ENCODE peak calls at places on chromosomes 3 and 15, in five cellular contexts. One of them, this sample, is unnamed.

GRCh38 chr3:48591886-48592518 is 3.1 kb downstream of the COL7A1 start:
- DNase-seq in fibroblast of mammary gland: no peak
- DNase-seq in adrenal gland: no peak
- DNase-seq in CD8-positive, alpha-beta T cell: no peak
- DNase-seq in breast epithelium: no peak
- DNase-seq in this sample: no peak

GRCh38 chr15:40052604-40053003 is 13.6 kb upstream of the SRP14 start:
- DNase-seq in fibroblast of mammary gland: no peak
- DNase-seq in adrenal gland: no peak
- DNase-seq in CD8-positive, alpha-beta T cell: no peak
- DNase-seq in breast epithelium: no peak
- DNase-seq in this sample: peak

GRCh38 chr3:114377426-114377825 is 83.6 kb downstream of the TIGIT start:
- DNase-seq in fibroblast of mammary gland: no peak
- DNase-seq in adrenal gland: no peak
- DNase-seq in CD8-positive, alpha-beta T cell: no peak
- DNase-seq in breast epithelium: no peak
- DNase-seq in this sample: no peak

GRCh38 chr15:84858231-84858630 is 26.2 kb upstream of the SLC28A1 start:
- DNase-seq in fibroblast of mammary gland: no peak
- DNase-seq in adrenal gland: no peak
- DNase-seq in CD8-positive, alpha-beta T cell: no peak
- DNase-seq in breast epithelium: no peak
- DNase-seq in this sample: no peak

GRCh38 chr3:61627768-61628185 is 66.4 kb downstream of the PTPRG start:
- DNase-seq in fibroblast of mammary gland: peak
- DNase-seq in adrenal gland: peak
- DNase-seq in CD8-positive, alpha-beta T cell: no peak
- DNase-seq in breast epithelium: no peak
- DNase-seq in this sample: no peak

GRCh38 chr15:50166216-50166615 is 15.8 kb upstream of the SLC27A2 start:
- DNase-seq in fibroblast of mammary gland: peak
- DNase-seq in adrenal gland: no peak
- DNase-seq in CD8-positive, alpha-beta T cell: no peak
- DNase-seq in breast epithelium: no peak
- DNase-seq in this sample: no peak

GRCh38 chr3:126607214-126607908 is 47.6 kb downstream of the TXNRD3 start:
- DNase-seq in fibroblast of mammary gland: peak
- DNase-seq in adrenal gland: no peak
- DNase-seq in CD8-positive, alpha-beta T cell: peak
- DNase-seq in breast epithelium: no peak
- DNase-seq in this sample: no peak

GRCh38 chr3:18704326-18704725 is 279.2 kb upstream of the SATB1 start:
- DNase-seq in fibroblast of mammary gland: no peak
- DNase-seq in adrenal gland: no peak
- DNase-seq in CD8-positive, alpha-beta T cell: no peak
- DNase-seq in breast epithelium: no peak
- DNase-seq in this sample: no peak

GRCh38 chr3:52534281-52535183 is 875 bp upstream of the NT5DC2 start:
- DNase-seq in fibroblast of mammary gland: peak
- DNase-seq in adrenal gland: peak
- DNase-seq in CD8-positive, alpha-beta T cell: peak
- DNase-seq in breast epithelium: no peak
- DNase-seq in this sample: peak

GRCh38 chr3:14157951-14158350 is 20.4 kb downstream of the XPC start:
- DNase-seq in fibroblast of mammary gland: no peak
- DNase-seq in adrenal gland: no peak
- DNase-seq in CD8-positive, alpha-beta T cell: no peak
- DNase-seq in breast epithelium: no peak
- DNase-seq in this sample: no peak

GRCh38 chr3:150410311-150411105 is 2.4 kb downstream of the TSC22D2 start:
- DNase-seq in fibroblast of mammary gland: no peak
- DNase-seq in adrenal gland: peak
- DNase-seq in CD8-positive, alpha-beta T cell: peak
- DNase-seq in breast epithelium: peak
- DNase-seq in this sample: peak

GRCh38 chr3:187719628-187720336 is 17.4 kb upstream of the RTP2 start:
- DNase-seq in fibroblast of mammary gland: no peak
- DNase-seq in adrenal gland: no peak
- DNase-seq in CD8-positive, alpha-beta T cell: no peak
- DNase-seq in breast epithelium: no peak
- DNase-seq in this sample: no peak

GRCh38 chr15:45114076-45114750 is at the start of the genes DUOX2 and DUOXA2:
- DNase-seq in fibroblast of mammary gland: no peak
- DNase-seq in adrenal gland: no peak
- DNase-seq in CD8-positive, alpha-beta T cell: no peak
- DNase-seq in breast epithelium: no peak
- DNase-seq in this sample: no peak

GRCh38 chr3:196554205-196554604 is 14.1 kb downstream of the WDR53 start:
- DNase-seq in fibroblast of mammary gland: no peak
- DNase-seq in adrenal gland: no peak
- DNase-seq in CD8-positive, alpha-beta T cell: no peak
- DNase-seq in breast epithelium: no peak
- DNase-seq in this sample: no peak
- TF ChIP-seq CTCF in fibroblast of mammary gland: no peak
- TF ChIP-seq CTCF in adrenal gland: no peak
- TF ChIP-seq CTCF in CD8-positive, alpha-beta T cell: no peak
- TF ChIP-seq CTCF in breast epithelium: no peak
- TF ChIP-seq CTCF in this sample: no peak

GRCh38 chr15:65077291-65077980 is 890 bp downstream of the KBTBD13 start:
- DNase-seq in fibroblast of mammary gland: no peak
- DNase-seq in adrenal gland: no peak
- DNase-seq in CD8-positive, alpha-beta T cell: no peak
- DNase-seq in breast epithelium: no peak
- DNase-seq in this sample: no peak

GRCh38 chr15:65076486-65077290 is at the start of gene KBTBD13:
- DNase-seq in fibroblast of mammary gland: no peak
- DNase-seq in adrenal gland: no peak
- DNase-seq in CD8-positive, alpha-beta T cell: no peak
- DNase-seq in breast epithelium: no peak
- DNase-seq in this sample: no peak

GRCh38 chr15:65081270-65081669 is 4.7 kb downstream of the KBTBD13 start:
- DNase-seq in fibroblast of mammary gland: no peak
- DNase-seq in adrenal gland: no peak
- DNase-seq in CD8-positive, alpha-beta T cell: no peak
- DNase-seq in breast epithelium: no peak
- DNase-seq in this sample: no peak

GRCh38 chr15:65079580-65079979 is 3.0 kb downstream of the KBTBD13 start:
- DNase-seq in fibroblast of mammary gland: no peak
- DNase-seq in adrenal gland: no peak
- DNase-seq in CD8-positive, alpha-beta T cell: no peak
- DNase-seq in breast epithelium: no peak
- DNase-seq in this sample: no peak

DNA sequence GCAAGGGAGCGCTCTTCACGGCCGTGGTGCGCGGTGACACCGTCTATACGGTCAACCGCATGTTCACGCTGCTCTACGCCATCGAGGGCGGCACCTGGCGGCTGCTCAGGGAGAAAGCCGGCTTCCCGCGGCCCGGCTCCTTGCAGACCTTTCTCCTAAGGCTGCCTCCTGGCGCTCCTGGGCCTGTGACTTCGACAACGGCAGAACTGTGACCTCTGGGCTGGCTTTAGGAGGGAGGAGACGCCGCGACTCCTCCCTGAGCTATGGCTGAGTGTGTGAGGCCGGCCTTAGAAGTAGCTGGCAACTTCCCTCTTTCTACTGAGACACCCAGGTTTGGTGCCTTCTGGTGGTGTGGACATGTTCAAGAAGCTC is 1.4 kb downstream of the KBTBD13 start:
- DNase-seq in fibroblast of mammary gland: peak
- DNase-seq in adrenal gland: peak
- DNase-seq in CD8-positive, alpha-beta T cell: peak
- DNase-seq in breast epithelium: no peak
- DNase-seq in this sample: no peak
- TF ChIP-seq CTCF in fibroblast of mammary gland: peak
- TF ChIP-seq CTCF in adrenal gland: peak
- TF ChIP-seq CTCF in CD8-positive, alpha-beta T cell: peak
- TF ChIP-seq CTCF in breast epithelium: no peak
- TF ChIP-seq CTCF in this sample: peak

GRCh38 chr3:176354843-176355242 is 842.4 kb downstream of the TBL1XR1 start:
- DNase-seq in fibroblast of mammary gland: no peak
- DNase-seq in adrenal gland: no peak
- DNase-seq in CD8-positive, alpha-beta T cell: no peak
- DNase-seq in breast epithelium: no peak
- DNase-seq in this sample: no peak

GRCh38 chr3:176357891-176358290 is 839.4 kb downstream of the TBL1XR1 start:
- DNase-seq in fibroblast of mammary gland: no peak
- DNase-seq in adrenal gland: no peak
- DNase-seq in CD8-positive, alpha-beta T cell: no peak
- DNase-seq in breast epithelium: no peak
- DNase-seq in this sample: no peak

GRCh38 chr3:176362191-176362731 is 835.0 kb downstream of the TBL1XR1 start:
- DNase-seq in fibroblast of mammary gland: no peak
- DNase-seq in adrenal gland: no peak
- DNase-seq in CD8-positive, alpha-beta T cell: no peak
- DNase-seq in breast epithelium: no peak
- DNase-seq in this sample: no peak

DNA sequence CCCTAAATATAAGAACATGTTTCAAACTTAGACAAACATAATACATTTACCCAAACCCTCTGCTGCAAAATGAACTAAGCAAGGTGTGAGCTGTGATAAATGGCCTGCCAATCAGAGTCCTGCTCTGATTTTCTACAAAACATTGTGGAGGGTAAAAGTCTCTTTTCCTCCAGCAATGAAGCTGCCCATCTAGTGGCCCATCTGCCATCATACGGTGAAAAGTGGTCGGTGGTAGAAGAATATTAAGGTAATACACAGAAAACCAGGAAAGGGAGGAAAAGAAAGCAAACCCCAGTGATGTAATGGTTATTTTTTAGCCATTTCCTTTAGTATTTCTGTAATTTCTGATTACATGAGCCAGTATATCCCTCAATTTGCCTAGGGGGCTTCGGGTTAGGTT is 838.1 kb downstream of the TBL1XR1 start:
- DNase-seq in fibroblast of mammary gland: no peak
- DNase-seq in adrenal gland: no peak
- DNase-seq in CD8-positive, alpha-beta T cell: no peak
- DNase-seq in breast epithelium: no peak
- DNase-seq in this sample: no peak
- TF ChIP-seq CTCF in fibroblast of mammary gland: no peak
- TF ChIP-seq CTCF in adrenal gland: no peak
- TF ChIP-seq CTCF in CD8-positive, alpha-beta T cell: no peak
- TF ChIP-seq CTCF in breast epithelium: no peak
- TF ChIP-seq CTCF in this sample: peak

DNA sequence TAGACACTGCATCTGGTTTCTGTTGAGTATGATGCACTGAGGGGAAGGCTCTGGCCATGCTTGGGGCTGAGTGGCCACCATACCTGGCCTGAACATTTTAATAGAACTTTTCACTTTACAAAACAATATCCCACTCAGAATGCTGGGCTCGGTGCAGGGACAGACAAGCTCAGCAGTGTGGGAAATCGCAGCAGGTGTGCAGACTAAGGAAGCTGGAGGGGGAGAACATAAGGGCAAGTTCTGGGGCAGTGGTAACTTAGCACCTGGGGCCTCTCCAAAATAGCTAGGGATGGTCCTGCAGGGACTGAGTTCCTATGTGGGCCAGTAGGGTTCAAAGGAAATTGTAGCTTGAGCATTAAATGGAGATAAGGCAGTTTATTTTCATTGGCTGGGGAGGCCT is 90.9 kb upstream of the RNU6-1 start:
- DNase-seq in fibroblast of mammary gland: no peak
- DNase-seq in adrenal gland: no peak
- DNase-seq in CD8-positive, alpha-beta T cell: no peak
- DNase-seq in breast epithelium: no peak
- DNase-seq in this sample: no peak
- TF ChIP-seq CTCF in fibroblast of mammary gland: no peak
- TF ChIP-seq CTCF in adrenal gland: no peak
- TF ChIP-seq CTCF in CD8-positive, alpha-beta T cell: no peak
- TF ChIP-seq CTCF in breast epithelium: no peak
- TF ChIP-seq CTCF in this sample: no peak

DNA sequence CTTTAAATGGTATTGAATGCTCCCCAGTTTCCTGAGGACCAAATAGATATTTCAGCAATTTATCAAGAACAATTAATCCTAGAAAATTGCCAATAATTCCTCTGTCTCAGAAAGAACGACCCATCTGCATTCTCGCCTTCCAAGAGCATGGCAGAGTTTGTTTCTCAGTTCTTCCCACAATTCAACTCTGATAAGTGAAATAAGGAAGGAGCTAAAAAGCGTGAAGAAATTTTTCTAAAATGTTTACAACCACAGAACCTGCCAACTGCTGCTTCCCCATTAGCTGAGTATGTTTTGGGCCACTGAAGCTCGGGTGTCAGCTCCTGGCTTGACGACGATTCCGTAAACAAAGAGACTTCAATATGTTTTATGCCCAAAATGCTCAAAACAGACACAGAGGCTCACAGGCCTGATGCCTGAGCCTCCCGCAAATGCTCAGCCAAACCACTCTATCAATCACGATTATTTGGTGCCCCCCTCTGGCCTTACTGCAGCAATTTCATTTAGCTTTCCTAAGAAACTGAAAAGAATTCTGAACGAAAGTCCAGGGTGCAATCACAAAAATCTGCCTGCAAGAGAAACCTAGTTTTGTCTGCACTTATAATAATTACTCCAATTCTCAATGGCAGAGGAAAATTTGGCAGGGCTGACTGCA is 259.2 kb upstream of the CCDC54 start:
- DNase-seq in fibroblast of mammary gland: peak
- DNase-seq in adrenal gland: peak
- DNase-seq in CD8-positive, alpha-beta T cell: no peak
- DNase-seq in breast epithelium: no peak
- DNase-seq in this sample: no peak
- TF ChIP-seq CTCF in fibroblast of mammary gland: peak
- TF ChIP-seq CTCF in adrenal gland: peak
- TF ChIP-seq CTCF in CD8-positive, alpha-beta T cell: no peak
- TF ChIP-seq CTCF in breast epithelium: no peak
- TF ChIP-seq CTCF in this sample: peak

GRCh38 chr15:93219859-93220258 is 130.8 kb upstream of the RGMA start:
- DNase-seq in fibroblast of mammary gland: no peak
- DNase-seq in adrenal gland: no peak
- DNase-seq in CD8-positive, alpha-beta T cell: no peak
- DNase-seq in breast epithelium: no peak
- DNase-seq in this sample: no peak

GRCh38 chr15:93217343-93217742 is 128.3 kb upstream of the RGMA start:
- DNase-seq in fibroblast of mammary gland: no peak
- DNase-seq in adrenal gland: no peak
- DNase-seq in CD8-positive, alpha-beta T cell: no peak
- DNase-seq in breast epithelium: no peak
- DNase-seq in this sample: no peak

GRCh38 chr15:93223803-93224202 is 134.8 kb upstream of the RGMA start:
- DNase-seq in fibroblast of mammary gland: no peak
- DNase-seq in adrenal gland: no peak
- DNase-seq in CD8-positive, alpha-beta T cell: no peak
- DNase-seq in breast epithelium: no peak
- DNase-seq in this sample: no peak

DNA sequence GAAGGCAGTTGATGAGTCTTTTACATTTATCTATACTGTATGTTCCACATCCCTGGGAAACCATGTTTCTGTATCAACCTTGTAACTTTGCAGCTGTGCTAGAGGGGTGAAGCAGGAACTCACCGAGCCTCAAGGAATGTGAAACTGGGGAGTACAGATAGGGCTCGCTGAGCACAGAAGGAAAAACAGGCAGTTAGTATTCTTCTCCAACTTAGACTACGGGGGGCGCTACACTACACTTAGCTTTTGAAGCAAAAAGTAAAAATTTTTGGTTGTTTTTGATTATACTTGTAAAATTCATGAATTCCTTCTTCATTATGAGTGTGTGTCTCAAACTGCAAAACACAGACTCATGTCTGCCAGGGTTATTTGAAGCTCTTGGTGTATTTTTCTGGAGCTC is 132.7 kb upstream of the RGMA start:
- DNase-seq in fibroblast of mammary gland: no peak
- DNase-seq in adrenal gland: no peak
- DNase-seq in CD8-positive, alpha-beta T cell: no peak
- DNase-seq in breast epithelium: no peak
- DNase-seq in this sample: no peak
- TF ChIP-seq CTCF in fibroblast of mammary gland: no peak
- TF ChIP-seq CTCF in adrenal gland: no peak
- TF ChIP-seq CTCF in CD8-positive, alpha-beta T cell: no peak
- TF ChIP-seq CTCF in breast epithelium: no peak
- TF ChIP-seq CTCF in this sample: no peak